ENCODE peak calls at places on chromosomes 13 and 19, in eight cellular contexts. V is glutamatergic neuron, O is tibial nerve, J is B cell, Z is cardiac fibroblast, R is HFF-Myc, N is kidney epithelial cell, T is neural crest cell. U is an unnamed sample.
A peak's percentile ranks its signal among the peaks of the same experiment; 100 is the strongest.

GRCh38 chr13:98466634-98467236 is 110.2 kb downstream of the STK24 start:
- DNase-seq in V (peak; percentile 83), O (no peak), J (peak; percentile 46), Z (peak; percentile 71), R (no peak), N (no peak), T (peak; percentile 70), U (peak; percentile 49)

GRCh38 chr13:30410705-30411125 is 11.6 kb upstream of the UBE2L5 start:
- DNase-seq in V (no peak), O (no peak), J (no peak), Z (no peak), R (no peak), N (no peak), T (no peak), U (no peak)

GRCh38 chr13:41458939-41459753 is 1.8 kb downstream of the RGCC start:
- DNase-seq in V (no peak), O (no peak), J (no peak), Z (peak; percentile 81), R (no peak), N (no peak), T (peak; percentile 3), U (peak; percentile 80)

GRCh38 chr19:4713384-4713951 is 10.2 kb downstream of the DPP9 start:
- DNase-seq in V (no peak), O (peak; percentile 76), J (no peak), Z (peak; percentile 99), R (peak; percentile 91), N (peak; percentile 88), T (no peak), U (no peak)

GRCh38 chr13:113935081-113935511 is 38.8 kb downstream of the C13orf46 start:
- DNase-seq in V (no peak), O (peak; percentile 5), J (no peak), Z (no peak), R (no peak), N (no peak), T (peak; percentile 25), U (no peak)

GRCh38 chr13:49308104-49308875 is 60.6 kb downstream of the CDADC1 start:
- DNase-seq in V (no peak), O (peak; percentile 83), J (no peak), Z (peak; percentile 71), R (no peak), N (no peak), T (no peak), U (no peak)

GRCh38 chr13:76307157-76307556 is 579.0 kb downstream of the KCTD12 start:
- DNase-seq in V (no peak), O (no peak), J (no peak), Z (no peak), R (no peak), N (no peak), T (no peak), U (no peak)

GRCh38 chr13:37598572-37598971 is at the start of gene POSTN:
- DNase-seq in V (no peak), O (no peak), J (no peak), Z (peak; percentile 86), R (no peak), N (no peak), T (no peak), U (no peak)

GRCh38 chr13:111058796-111059506 is 56.2 kb upstream of the ARHGEF7 start:
- DNase-seq in V (no peak), O (no peak), J (no peak), Z (no peak), R (no peak), N (no peak), T (no peak), U (no peak)

GRCh38 chr13:57716295-57716694 is 84.8 kb downstream of the PCDH17 start:
- DNase-seq in V (no peak), O (no peak), J (no peak), Z (no peak), R (no peak), N (peak; percentile 4), T (no peak), U (no peak)

GRCh38 chr19:991174-991931 is 7.2 kb downstream of the WDR18 start:
- DNase-seq in V (peak; percentile 66), O (no peak), J (peak; percentile 45), Z (peak; percentile 58), R (no peak), N (no peak), T (no peak), U (peak; percentile 78)

GRCh38 chr13:97125810-97126738 is 96.1 kb upstream of the MBNL2 start:
- DNase-seq in V (no peak), O (no peak), J (no peak), Z (peak; percentile 56), R (no peak), N (no peak), T (no peak), U (peak; percentile 69)

GRCh38 chr19:8446055-8446709 is 1.4 kb downstream of the HNRNPM start:
- DNase-seq in V (no peak), O (no peak), J (no peak), Z (no peak), R (no peak), N (no peak), T (no peak), U (no peak)

GRCh38 chr13:80873589-80873988 is 532.7 kb upstream of the SPRY2 start:
- DNase-seq in V (no peak), O (no peak), J (peak; percentile 38), Z (peak; percentile 9), R (no peak), N (no peak), T (no peak), U (peak; percentile 16)

GRCh38 chr19:35977446-35978222 is 17.4 kb upstream of the SDHAF1 start:
- DNase-seq in V (peak; percentile 64), O (no peak), J (no peak), Z (no peak), R (no peak), N (no peak), T (no peak), U (no peak)

GRCh38 chr13:97564929-97565328 is 131.0 kb downstream of the RAP2A start:
- DNase-seq in V (no peak), O (no peak), J (no peak), Z (no peak), R (no peak), N (no peak), T (no peak), U (no peak)

GRCh38 chr19:55641376-55642152 is 762 bp downstream of the ZNF580 start:
- DNase-seq in V (peak; percentile 30), O (no peak), J (no peak), Z (peak; percentile 36), R (no peak), N (no peak), T (no peak), U (peak; percentile 62)

GRCh38 chr13:102940143-102940542 is 94.3 kb downstream of the ERCC5 start:
- DNase-seq in V (no peak), O (no peak), J (no peak), Z (no peak), R (no peak), N (no peak), T (no peak), U (no peak)

GRCh38 chr13:98451676-98452105 is 125.2 kb downstream of the STK24 start:
- DNase-seq in V (peak; percentile 20), O (peak; percentile 40), J (no peak), Z (peak; percentile 81), R (no peak), N (no peak), T (no peak), U (no peak)

DNA sequence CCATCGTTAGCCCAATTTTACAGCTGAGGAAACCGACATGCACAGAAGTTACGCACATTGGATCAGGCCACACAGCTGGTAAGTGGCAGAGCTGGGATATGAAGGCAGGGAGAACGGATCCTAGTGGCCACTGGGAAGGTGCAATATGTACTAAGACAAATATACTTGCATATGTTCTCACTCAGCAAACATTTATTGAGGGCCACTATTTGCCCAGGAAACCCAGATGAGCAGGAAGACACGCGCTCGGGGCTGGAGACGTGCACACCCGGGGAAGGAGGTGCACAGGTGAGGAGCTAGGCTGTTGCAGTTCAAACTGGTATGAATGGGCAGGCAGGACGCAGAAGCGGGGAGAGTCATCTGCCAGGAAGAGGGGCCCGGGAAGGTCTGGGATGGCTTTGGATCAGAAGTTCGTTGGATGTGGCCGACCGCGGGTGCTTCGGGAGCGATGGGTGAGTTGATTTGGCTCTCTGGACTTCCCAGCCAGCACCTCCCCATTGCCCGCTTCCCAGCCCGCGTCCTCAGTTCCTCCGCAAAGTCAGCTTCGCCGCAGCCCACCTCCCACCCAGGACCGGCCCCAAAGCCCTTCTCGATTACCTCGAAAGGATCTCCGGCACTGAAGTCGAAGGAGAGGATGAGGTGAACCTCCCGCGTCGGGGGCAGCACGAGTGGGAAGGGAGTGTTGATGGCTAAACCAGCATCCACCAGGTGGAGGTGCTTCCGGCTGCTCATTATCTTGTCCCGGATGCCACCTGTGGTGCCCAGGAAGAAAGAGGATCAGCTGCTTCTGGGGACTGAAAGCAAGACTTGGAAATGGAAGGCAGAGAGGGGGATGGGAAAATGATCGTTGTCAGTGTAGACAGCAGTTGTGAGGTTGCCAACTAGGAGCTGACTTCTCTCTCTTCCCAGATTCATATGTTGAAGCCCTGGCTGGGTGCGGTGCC is 17.8 kb upstream of the CABP5 start:
- DNase-seq in V (no peak), O (no peak), J (no peak), Z (no peak), R (no peak), N (no peak), T (no peak), U (no peak)
- TF ChIP-seq CTCF in V (no peak), O (no peak), J (no peak), Z (no peak), R (no peak), N (no peak), T (no peak), U (no peak)

GRCh38 chr19:38044267-38045111 is 137.5 kb downstream of the SIPA1L3 start:
- DNase-seq in V (no peak), O (no peak), J (no peak), Z (peak; percentile 63), R (no peak), N (no peak), T (no peak), U (no peak)
- TF ChIP-seq CTCF in V (no peak), O (no peak), J (peak; percentile 34), Z (peak; percentile 5), R (no peak), N (peak; percentile 6), T (no peak), U (no peak)

DNA sequence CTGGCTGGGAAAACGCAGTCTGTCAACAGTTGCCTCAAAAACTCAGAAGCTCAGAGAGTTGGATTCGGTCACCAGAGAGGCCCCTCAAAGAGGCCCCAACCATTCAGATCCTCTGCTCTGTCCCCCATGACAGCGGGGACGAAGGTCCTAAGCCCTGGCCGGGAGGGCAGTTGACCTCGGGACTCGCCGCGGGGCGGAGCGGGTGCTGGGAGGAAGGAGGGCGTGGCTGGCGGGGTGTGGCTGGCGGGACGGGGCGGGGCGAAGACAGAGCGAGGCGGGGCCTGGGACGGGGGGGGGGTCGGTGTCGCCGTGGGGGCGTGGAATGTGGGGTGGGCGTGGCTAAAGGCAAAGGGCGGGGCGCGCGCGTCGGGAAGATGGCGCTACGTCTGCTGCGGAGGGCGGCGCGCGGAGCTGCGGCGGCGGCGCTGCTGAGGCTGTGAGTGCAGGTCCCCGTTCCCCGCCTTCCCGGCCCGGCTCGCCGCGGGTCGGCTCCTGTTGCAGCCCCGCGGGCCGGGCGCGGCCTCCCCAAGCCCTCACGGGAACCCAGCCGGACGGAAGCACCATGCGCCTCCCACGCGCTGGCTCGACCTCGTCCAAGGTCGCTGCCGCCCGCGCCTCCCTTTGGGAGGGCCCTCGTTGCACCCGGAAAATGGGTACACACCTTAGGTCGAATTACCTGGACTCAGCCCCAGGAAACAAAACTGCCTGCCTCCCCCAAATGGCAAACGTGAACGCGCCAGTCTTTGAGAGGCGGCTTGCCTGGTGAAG is 105.2 kb downstream of the TM9SF2 start:
- DNase-seq in V (peak; percentile 97), O (peak; percentile 79), J (peak; percentile 89), Z (peak; percentile 82), R (no peak), N (peak; percentile 26), T (peak; percentile 89), U (peak; percentile 96)
- TF ChIP-seq CTCF in V (no peak), O (no peak), J (no peak), Z (no peak), R (no peak), N (no peak), T (peak; percentile 19), U (no peak)

GRCh38 chr19:45782820-45783785 is 813 bp upstream of the DMPK start:
- DNase-seq in V (no peak), O (no peak), J (no peak), Z (peak; percentile 70), R (no peak), N (no peak), T (no peak), U (no peak)
- TF ChIP-seq CTCF in V (no peak), O (no peak), J (no peak), Z (no peak), R (no peak), N (peak; percentile 4), T (no peak), U (no peak)